ENCODE peak calls at places on chromosome 4, in six cellular contexts. X is AG08396; K is pancreas; F is astrocyte; B is CD8-positive, alpha-beta T cell; Q is KG1. R is an unnamed sample.

GRCh38 chr4:12579172-12579571 is 905.0 kb downstream of the RAB28 start:
- DNase-seq in X (no peak), K (no peak), F (no peak), B (no peak), Q (no peak), R (no peak)

GRCh38 chr4:63618883-63619573 is 790.2 kb downstream of the TECRL start:
- DNase-seq in X (no peak), K (no peak), F (no peak), B (no peak), Q (no peak), R (no peak)

GRCh38 chr4:35556387-35556786 is 687.9 kb downstream of the ARAP2 start:
- DNase-seq in X (no peak), K (no peak), F (no peak), B (no peak), Q (no peak), R (no peak)

GRCh38 chr4:70505152-70505748 is 13.1 kb upstream of the AMTN start:
- DNase-seq in X (peak), K (peak), F (no peak), B (peak), Q (peak), R (peak)

GRCh38 chr4:184861047-184861446 is 35.3 kb upstream of the ACSL1 start:
- DNase-seq in X (no peak), K (no peak), F (no peak), B (no peak), Q (no peak), R (no peak)

GRCh38 chr4:67770422-67770821 is 16.2 kb upstream of the GNRHR start:
- DNase-seq in X (no peak), K (no peak), F (no peak), B (no peak), Q (no peak), R (no peak)

GRCh38 chr4:53816561-53816960 is 225.3 kb upstream of the LNX1 start:
- DNase-seq in X (peak), K (no peak), F (no peak), B (no peak), Q (no peak), R (no peak)

GRCh38 chr4:102601586-102602227 is 100.5 kb downstream of the NFKB1 start:
- DNase-seq in X (no peak), K (no peak), F (no peak), B (no peak), Q (no peak), R (no peak)

GRCh38 chr4:61992351-61992750 is 792.2 kb downstream of the ADGRL3 start:
- DNase-seq in X (no peak), K (no peak), F (no peak), B (no peak), Q (no peak), R (no peak)

R was measured in activated T-cell treated with anti-CD3 and anti-CD28 coated beads, Interleukin-2, amount 50 U/mL, for 1 hour.